ENCODE peak calls at places on chromosome 19, in four cellular contexts. H, V, T and X are unnamed samples.
A peak's percentile ranks its signal among the peaks of the same experiment; 100 is the strongest.

GRCh38 chr19:4368128-4368820 is 24.9 kb downstream of the MPND start:
- DNase-seq in V (no peak), T (no peak), H (no peak), X (no peak)

GRCh38 chr19:15841875-15842569 is 26.6 kb upstream of the OR10H1 start:
- DNase-seq in H (no peak), T (no peak), V (no peak), X (peak; percentile 50)

GRCh38 chr19:18741566-18742121 is 49.5 kb downstream of the COMP start:
- DNase-seq in V (no peak), H (no peak), T (no peak), X (no peak)

GRCh38 chr19:56015756-56016155 is 29.2 kb downstream of the NLRP5 start:
- DNase-seq in H (no peak), T (no peak), V (no peak), X (peak; percentile 24)

GRCh38 chr19:50952890-50953289 is at the start of gene KLK5:
- DNase-seq in H (no peak), T (no peak), V (no peak), X (no peak)

GRCh38 chr19:43464089-43464775 is 1.2 kb downstream of the LYPD3 start:
- DNase-seq in T (no peak), H (no peak), V (no peak), X (peak; percentile 86)

GRCh38 chr19:50414850-50415660 is 3.7 kb upstream of the SPIB start:
- DNase-seq in V (peak; percentile 79), H (peak; percentile 16), T (no peak), X (peak; percentile 91)

GRCh38 chr19:3857449-3858003 is 11.3 kb downstream of the ZFR2 start:
- DNase-seq in V (no peak), H (no peak), T (no peak), X (no peak)

GRCh38 chr19:42555317-42555716 is 27.0 kb upstream of the CEACAM1 start:
- DNase-seq in H (no peak), T (no peak), V (no peak), X (no peak)

GRCh38 chr19:39684283-39684682 is 20.0 kb upstream of the LGALS14 start:
- DNase-seq in V (no peak), H (no peak), T (no peak), X (no peak)

GRCh38 chr19:51097166-51097736 is 11.0 kb downstream of the CTU1 start:
- DNase-seq in T (no peak), H (peak; percentile 31), V (no peak), X (peak; percentile 74)

GRCh38 chr19:5121286-5122120 is 152.6 kb downstream of the KDM4B start:
- DNase-seq in T (no peak), H (no peak), V (no peak), X (no peak)

GRCh38 chr19:40410030-40410389 is 3.2 kb downstream of the PRX start:
- DNase-seq in V (no peak), H (no peak), T (no peak), X (no peak)

GRCh38 chr19:15897738-15898276 is at the start of gene CYP4F2:
- DNase-seq in T (no peak), H (no peak), V (no peak), X (peak; percentile 23)

GRCh38 chr19:10478476-10478875 is 24.7 kb downstream of the KEAP1 start:
- DNase-seq in T (no peak), V (no peak), H (no peak), X (no peak)

GRCh38 chr19:16025108-16026101 is 50.9 kb upstream of the TPM4 start:
- DNase-seq in T (no peak), V (no peak), H (peak; percentile 56), X (peak; percentile 59)

GRCh38 chr19:33395561-33396550 is 22.3 kb downstream of the CEBPG start:
- DNase-seq in T (no peak), V (no peak), H (no peak), X (no peak)

GRCh38 chr19:16324384-16325160 is at the start of gene KLF2:
- DNase-seq in H (peak; percentile 63), T (no peak), V (no peak), X (peak; percentile 92)

GRCh38 chr19:45047188-45047797 is 8.4 kb downstream of the CLASRP start:
- DNase-seq in V (no peak), H (no peak), T (peak; percentile 34), X (no peak)

GRCh38 chr19:50430888-50431342 is 1.8 kb upstream of the MYBPC2 start:
- DNase-seq in H (no peak), T (no peak), V (no peak), X (no peak)

GRCh38 chr19:52453324-52454094 is at the start of gene ZNF578:
- DNase-seq in H (no peak), V (peak; percentile 75), T (no peak), X (peak; percentile 63)

GRCh38 chr19:33953592-33953991 is 156.9 kb downstream of the KCTD15 start:
- DNase-seq in V (no peak), T (no peak), H (no peak), X (no peak)

GRCh38 chr19:4429266-4430200 is 27.1 kb downstream of the CHAF1A start:
- DNase-seq in H (no peak), T (no peak), V (no peak), X (no peak)

GRCh38 chr19:51398096-51398704 is 7.8 kb upstream of the C19orf84 start:
- DNase-seq in T (no peak), H (no peak), V (no peak), X (peak; percentile 43)

GRCh38 chr19:41352609-41353465 is 885 bp downstream of the TGFB1 start:
- DNase-seq in V (no peak), H (no peak), T (no peak), X (peak; percentile 73)

GRCh38 chr19:10356431-10356830 is 17.0 kb upstream of the ICAM3 start:
- DNase-seq in H (no peak), V (no peak), T (no peak), X (no peak)

GRCh38 chr19:28424662-28425430 is 788.1 kb downstream of the UQCRFS1 start:
- DNase-seq in H (no peak), T (no peak), V (no peak), X (no peak)
- TF ChIP-seq EGR1 in H (no peak), T (no peak), V (no peak), X (no peak)

GRCh38 chr19:14661372-14661924 is 13.2 kb downstream of the ADGRE3 start:
- DNase-seq in T (no peak), V (no peak), H (no peak), X (no peak)
- H3K4me2 ChIP-seq in T (peak overlapping the region; percentile 44), V (no peak overlapping the region), H (no peak overlapping the region), X (no peak overlapping the region)

DNA sequence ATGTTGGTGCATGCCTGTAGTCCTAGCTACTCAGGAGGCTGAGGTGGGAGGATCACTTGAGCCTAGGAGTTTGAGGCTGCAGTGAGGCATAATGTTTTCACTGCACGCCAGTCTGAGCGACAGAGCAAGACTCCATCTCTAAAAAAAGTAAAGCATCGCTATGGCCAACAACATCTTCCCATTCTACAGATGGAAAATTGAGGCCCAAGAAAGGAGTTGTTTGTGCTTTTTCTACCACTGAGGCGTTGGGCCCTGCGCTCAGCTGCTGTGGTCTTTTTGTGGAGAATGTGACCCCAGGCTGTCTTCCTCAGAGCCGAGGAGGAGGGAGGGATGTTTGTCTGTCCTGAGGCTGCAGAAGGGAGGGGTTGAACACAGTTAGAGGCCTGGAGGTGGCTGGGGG is 485 bp upstream of the C5AR2 start:
- DNase-seq in H (no peak), T (no peak), V (no peak), X (no peak)
- TF ChIP-seq EGR1 in H (no peak), T (no peak), V (no peak), X (no peak)

GRCh38 chr19:2441096-2441752 is 13.8 kb upstream of the TIMM13 start:
- DNase-seq in V (no peak), H (no peak), T (no peak), X (no peak)
- H3K4me2 ChIP-seq in V (no peak overlapping the region), H (no peak overlapping the region), T (no peak overlapping the region), X (no peak overlapping the region)

GRCh38 chr19:12064266-12065099 is at the start of gene ZNF844:
- DNase-seq in V (peak; percentile 75), H (no peak), T (peak; percentile 48), X (peak; percentile 80)

DNA sequence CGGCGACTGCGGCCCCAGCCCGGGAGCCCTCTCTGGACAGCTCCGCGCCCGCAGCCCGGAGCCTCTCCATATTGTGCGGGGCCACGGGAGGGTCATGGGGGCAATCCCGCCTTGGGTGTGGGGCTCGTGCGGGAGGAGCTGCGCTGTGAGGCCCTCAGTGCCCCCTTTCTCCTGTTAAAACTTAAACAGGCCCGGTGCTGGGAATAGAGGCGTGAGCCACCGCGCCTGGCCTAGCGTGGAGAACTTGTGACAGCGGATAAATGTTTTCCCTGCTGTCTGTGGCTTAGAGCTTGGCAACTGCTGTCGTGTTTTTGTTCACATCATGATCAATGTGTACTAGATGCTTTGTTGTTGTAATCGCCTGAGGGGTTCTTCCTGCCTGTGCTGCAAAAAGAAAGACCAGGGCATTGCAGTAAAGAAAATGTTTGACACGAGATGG is 588 bp downstream of the ZNF844 start:
- DNase-seq in V (no peak), T (no peak), H (no peak), X (peak; percentile 17)
- TF ChIP-seq EGR1 in V (no peak), T (no peak), H (no peak), X (no peak)

DNA sequence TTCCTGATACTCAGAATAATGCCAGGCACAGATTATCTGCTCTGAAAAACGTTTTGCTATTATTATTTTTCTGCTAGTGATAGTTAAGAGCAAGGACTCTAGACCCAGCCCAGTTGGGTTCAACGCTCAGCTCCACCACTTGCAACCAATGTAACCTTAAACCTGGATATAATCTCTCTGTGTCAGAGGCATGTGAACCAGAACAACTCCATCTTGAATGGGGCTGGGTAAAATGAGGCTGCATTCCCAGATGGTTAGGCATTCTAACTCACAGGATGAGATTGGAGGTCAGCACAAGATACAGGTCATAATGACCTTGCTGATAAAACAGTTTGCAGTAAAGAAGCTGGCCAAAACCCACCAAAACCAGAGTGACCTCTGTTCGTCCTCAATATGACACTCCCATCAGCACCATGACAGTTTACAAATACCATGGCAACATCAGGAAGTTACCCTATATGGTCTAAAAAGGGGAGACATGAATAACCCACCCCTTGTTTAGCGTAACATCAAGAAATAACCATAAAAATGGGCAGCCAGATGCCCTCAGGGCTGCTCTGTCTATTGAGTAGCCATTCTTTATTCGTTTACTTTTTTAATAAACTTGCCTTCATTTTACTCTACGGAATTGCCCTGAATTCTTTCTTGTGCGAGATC is 13.6 kb downstream of the FAM187B start:
- DNase-seq in V (no peak), H (no peak), T (no peak), X (no peak)
- H3K4me2 ChIP-seq in V (no peak overlapping the region), H (peak overlapping the region; percentile 95), T (no peak overlapping the region), X (no peak overlapping the region)

GRCh38 chr19:35079826-35080225 is 35.8 kb upstream of the FXYD3 start:
- DNase-seq in H (no peak), T (no peak), V (no peak), X (no peak)

GRCh38 chr19:35080613-35081170 is 34.9 kb upstream of the FXYD3 start:
- DNase-seq in V (no peak), H (no peak), T (no peak), X (no peak)

GRCh38 chr19:35076657-35077056 is 35.1 kb downstream of the HPN start:
- DNase-seq in V (no peak), T (no peak), H (no peak), X (no peak)

GRCh38 chr19:35077411-35078223 is 36.1 kb downstream of the HPN start:
- DNase-seq in V (no peak), H (no peak), T (no peak), X (no peak)

DNA sequence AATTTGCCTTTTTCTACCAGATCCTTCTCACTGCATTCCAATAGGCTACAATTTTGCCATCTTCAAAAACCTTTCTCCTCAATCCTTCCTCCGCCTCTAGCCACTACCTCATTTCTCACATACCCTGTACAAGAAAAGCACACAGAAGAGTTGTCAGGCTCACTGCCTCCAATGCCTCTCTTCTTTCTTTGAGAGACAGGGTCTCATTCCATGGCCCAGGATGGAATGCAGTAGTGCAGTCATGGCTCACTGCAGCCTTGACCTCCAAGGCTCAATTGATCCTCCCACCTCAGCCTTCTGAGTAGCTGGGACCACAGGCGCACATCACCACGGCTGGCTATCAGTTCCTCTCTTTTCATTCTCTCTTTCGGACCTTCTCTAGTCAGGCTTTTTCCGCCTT is 36.8 kb upstream of the FXYD3 start:
- DNase-seq in H (no peak), T (no peak), V (no peak), X (no peak)
- TF ChIP-seq EGR1 in H (no peak), T (no peak), V (no peak), X (no peak)